ENCODE peak calls at places on chromosome 11, in six cellular contexts. O, T, V, U, J and K are unnamed samples.

GRCh38 chr11:57325735-57326048 is 940 bp upstream of the TNKS1BP1 start:
- DNase-seq in O (no peak), T (no peak), V (no peak), U (no peak), J (no peak), K (no peak)

GRCh38 chr11:121478226-121478894 is 25.6 kb upstream of the SORL1-AS1 start:
- DNase-seq in O (peak), T (no peak), V (no peak), U (no peak), J (no peak), K (no peak)

GRCh38 chr11:48033918-48034341 is 53.6 kb downstream of the PTPRJ start:
- DNase-seq in O (no peak), T (no peak), V (no peak), U (no peak), J (no peak), K (no peak)

GRCh38 chr11:127017482-127017881 is 16.9 kb upstream of the KIRREL3 start:
- DNase-seq in O (peak), T (peak), V (no peak), U (no peak), J (no peak), K (peak)

GRCh38 chr11:125645871-125646270 is 20.9 kb downstream of the CHEK1 start:
- DNase-seq in O (no peak), T (no peak), V (no peak), U (no peak), J (no peak), K (no peak)

GRCh38 chr11:61541568-61541967 is 33.0 kb downstream of the LRRC10B start:
- DNase-seq in O (peak), T (peak), V (peak), U (no peak), J (no peak), K (no peak)

GRCh38 chr11:57458410-57459111 is 1.8 kb upstream of the RTN4RL2 start:
- DNase-seq in O (peak), T (no peak), V (peak), U (peak), J (no peak), K (no peak)

GRCh38 chr11:8691601-8692000 is 9.0 kb downstream of the RPL27A start:
- DNase-seq in O (no peak), T (no peak), V (no peak), U (no peak), J (no peak), K (no peak)

GRCh38 chr11:125433454-125434121 is 62.5 kb downstream of the FEZ1 start:
- DNase-seq in O (peak), T (peak), V (peak), U (peak), J (no peak), K (peak)

GRCh38 chr11:16418698-16419097 is 62.4 kb upstream of the SOX6 start:
- DNase-seq in O (no peak), T (no peak), V (no peak), U (no peak), J (no peak), K (no peak)

GRCh38 chr11:63573881-63574855 is 11.0 kb upstream of the PLAAT2 start:
- DNase-seq in O (no peak), T (peak), V (no peak), U (peak), J (no peak), K (peak)

GRCh38 chr11:63915961-63916836 is 765 bp downstream of the RCOR2 start:
- DNase-seq in O (peak), T (peak), V (peak), U (peak), J (no peak), K (no peak)

GRCh38 chr11:75778962-75779361 is 10.4 kb downstream of the DGAT2 start:
- DNase-seq in O (no peak), T (no peak), V (no peak), U (no peak), J (no peak), K (no peak)

GRCh38 chr11:112619106-112619505 is 342.1 kb upstream of the NCAM1 start:
- DNase-seq in O (no peak), T (no peak), V (no peak), U (no peak), J (no peak), K (no peak)

GRCh38 chr11:45144126-45145082 is 2.0 kb upstream of the PRDM11 start:
- DNase-seq in O (no peak), T (no peak), V (no peak), U (no peak), J (no peak), K (no peak)

GRCh38 chr11:64062185-64063039 is 26.7 kb downstream of the FLRT1 start:
- DNase-seq in O (no peak), T (no peak), V (no peak), U (no peak), J (no peak), K (no peak)

GRCh38 chr11:35347921-35348331 is 71.4 kb downstream of the SLC1A2 start:
- DNase-seq in O (no peak), T (peak), V (peak), U (peak), J (no peak), K (no peak)

GRCh38 chr11:75814369-75814685 is 683 bp upstream of the UVRAG start:
- DNase-seq in O (no peak), T (no peak), V (no peak), U (no peak), J (no peak), K (peak)

GRCh38 chr11:46666982-46667590 is 33.3 kb downstream of the ARHGAP1 start:
- DNase-seq in O (no peak), T (no peak), V (no peak), U (peak), J (no peak), K (no peak)

GRCh38 chr11:103863497-103863896 is 172.9 kb upstream of the DDI1 start:
- DNase-seq in O (no peak), T (peak), V (no peak), U (no peak), J (no peak), K (no peak)